ENCODE peak calls at places on chromosomes 2 and 18, in nine cellular contexts. E is AG10803, F is GM23338, O is tibial nerve, Z is cardiac fibroblast, Y is A549, K is colonic mucosa, Q is Caco-2, P is kidney epithelial cell. J is an unnamed sample.

GRCh38 chr2:191246820-191247380 is 1.7 kb downstream of the MYO1B start:
- DNase-seq in E (peak), F (no peak), O (no peak), Z (peak), Y (no peak), K (peak), Q (no peak), P (no peak), J (no peak)

GRCh38 chr2:216799873-216800421 is 59.9 kb downstream of the TNP1 start:
- DNase-seq in E (peak), F (no peak), O (no peak), Z (no peak), Y (no peak), K (peak), Q (no peak), P (no peak), J (no peak)

GRCh38 chr2:19887508-19887907 is 14.3 kb downstream of the TTC32 start:
- DNase-seq in E (no peak), F (no peak), O (no peak), Z (no peak), Y (no peak), K (peak), Q (no peak), P (no peak), J (peak)

GRCh38 chr2:37629529-37629928 is 41.9 kb downstream of the CDC42EP3 start:
- DNase-seq in E (peak), F (no peak), O (no peak), Z (no peak), Y (no peak), K (no peak), Q (no peak), P (no peak), J (no peak)

GRCh38 chr2:147647816-147648215 is 197.0 kb upstream of the ACVR2A start:
- DNase-seq in E (no peak), F (no peak), O (no peak), Z (no peak), Y (no peak), K (no peak), Q (no peak), P (no peak), J (no peak)

GRCh38 chr2:101974663-101975062 is 17.1 kb upstream of the IL1R2 start:
- DNase-seq in E (no peak), F (peak), O (no peak), Z (peak), Y (no peak), K (no peak), Q (no peak), P (no peak), J (no peak)

GRCh38 chr2:71277536-71278103 is 50.7 kb upstream of the PAIP2B start:
- DNase-seq in E (peak), F (peak), O (peak), Z (peak), Y (peak), K (peak), Q (peak), P (no peak), J (no peak)

GRCh38 chr2:69375494-69376353 is 11.3 kb downstream of the GFPT1 start:
- DNase-seq in E (peak), F (peak), O (no peak), Z (peak), Y (peak), K (peak), Q (no peak), P (no peak), J (peak)

GRCh38 chr2:226208726-226209125 is 590.9 kb downstream of the IRS1 start:
- DNase-seq in E (peak), F (no peak), O (no peak), Z (peak), Y (no peak), K (no peak), Q (no peak), P (no peak), J (no peak)

GRCh38 chr2:79097843-79098242 is 10.1 kb upstream of the REG1B start:
- DNase-seq in E (no peak), F (peak), O (no peak), Z (no peak), Y (no peak), K (no peak), Q (no peak), P (no peak), J (no peak)

GRCh38 chr18:46401486-46402115 is 255.4 kb downstream of the LOXHD1 start:
- DNase-seq in E (no peak), F (no peak), O (no peak), Z (no peak), Y (no peak), K (no peak), Q (no peak), P (no peak), J (no peak)

GRCh38 chr2:128499367-128500135 is 180.9 kb upstream of the HS6ST1 start:
- DNase-seq in E (no peak), F (no peak), O (no peak), Z (no peak), Y (no peak), K (no peak), Q (no peak), P (no peak), J (no peak)
- TF ChIP-seq CTCF in E (no peak), F (no peak), O (no peak), Z (no peak), Y (no peak), K (no peak), Q (no peak), P (no peak), J (no peak)

GRCh38 chr2:213234641-213235040 is 49.6 kb upstream of the SPAG16 start:
- DNase-seq in E (peak), F (peak), O (no peak), Z (peak), Y (no peak), K (no peak), Q (no peak), P (no peak), J (no peak)

GRCh38 chr2:213233438-213234330 is 50.6 kb upstream of the SPAG16 start:
- DNase-seq in E (no peak), F (no peak), O (no peak), Z (no peak), Y (no peak), K (no peak), Q (no peak), P (no peak), J (no peak)

GRCh38 chr2:213235741-213236140 is 48.5 kb upstream of the SPAG16 start:
- DNase-seq in E (no peak), F (no peak), O (no peak), Z (no peak), Y (no peak), K (no peak), Q (no peak), P (no peak), J (no peak)

GRCh38 chr2:213231966-213232365 is 52.3 kb upstream of the SPAG16 start:
- DNase-seq in E (no peak), F (no peak), O (no peak), Z (no peak), Y (no peak), K (no peak), Q (no peak), P (no peak), J (no peak)

GRCh38 chr2:213232649-213233437 is 51.4 kb upstream of the SPAG16 start:
- DNase-seq in E (peak), F (peak), O (no peak), Z (peak), Y (no peak), K (no peak), Q (no peak), P (no peak), J (no peak)
- H3K4me3 ChIP-seq in E (no peak), F (no peak), O (no peak), Z (no peak), Y (no peak), K (no peak), Q (no peak), P (no peak), J (no peak)

DNA sequence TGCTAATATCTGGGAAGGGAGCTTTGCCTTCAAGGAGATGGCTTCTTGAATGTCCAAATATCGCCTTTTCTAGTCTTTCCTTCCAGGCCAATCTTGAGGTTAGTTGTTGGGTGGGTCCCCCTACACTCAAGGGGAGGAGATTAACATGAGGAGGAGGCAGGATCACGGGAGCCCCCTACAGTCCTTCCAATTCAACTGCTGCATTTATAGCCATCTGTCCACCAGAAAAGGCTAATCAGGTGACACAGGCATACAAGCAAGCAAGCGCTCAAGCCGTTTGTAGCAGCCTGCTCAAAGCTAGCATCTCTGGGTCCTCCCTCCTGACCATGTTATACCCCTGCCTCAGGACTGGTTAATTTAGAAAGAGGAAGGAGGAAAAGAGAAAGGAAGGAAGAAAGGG is 87.6 kb downstream of the MRPS9 start:
- DNase-seq in E (no peak), F (peak), O (no peak), Z (no peak), Y (peak), K (no peak), Q (no peak), P (no peak), J (no peak)
- TF ChIP-seq CTCF in E (no peak), F (peak), O (no peak), Z (peak), Y (no peak), K (no peak), Q (peak), P (no peak), J (no peak)

GRCh38 chr18:50401888-50402287 is 27.0 kb downstream of the SKA1 start:
- DNase-seq in E (peak), F (peak), O (no peak), Z (peak), Y (no peak), K (peak), Q (no peak), P (no peak), J (peak)
- H3K4me3 ChIP-seq in E (no peak), F (no peak), O (no peak), Z (no peak), Y (no peak), K (no peak), Q (no peak), P (no peak), J (no peak)

DNA sequence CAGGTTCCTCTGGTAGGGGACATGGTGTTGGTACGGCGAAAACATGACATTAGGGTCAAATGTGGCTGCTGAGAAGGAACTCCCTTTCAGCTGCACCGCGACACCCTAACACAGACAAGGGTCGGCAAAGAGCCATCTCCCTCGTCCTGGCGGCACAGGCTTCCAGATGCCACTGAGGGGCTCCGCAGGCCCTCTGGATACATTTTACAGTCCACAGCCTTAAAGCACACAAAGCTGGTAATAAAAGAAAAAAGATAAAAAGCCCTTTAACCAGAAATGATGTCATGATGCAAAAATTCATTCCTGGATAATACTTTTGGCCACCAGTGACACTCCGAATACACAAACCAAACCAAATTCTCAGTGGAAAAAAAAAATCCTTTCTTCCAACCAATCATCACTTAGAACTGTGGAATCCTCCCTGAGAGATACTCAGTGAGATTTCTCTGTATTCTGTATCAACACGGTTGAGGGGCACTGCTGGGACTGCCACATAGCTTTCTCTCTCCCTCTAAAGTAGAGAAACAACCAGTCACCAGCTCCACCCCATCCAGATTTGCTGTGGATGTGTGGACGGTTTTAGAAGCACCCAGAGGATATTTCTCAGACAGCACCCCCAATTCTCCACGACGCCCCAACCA is 174.8 kb downstream of the HDAC4 start:
- DNase-seq in E (peak), F (no peak), O (no peak), Z (peak), Y (no peak), K (no peak), Q (no peak), P (no peak), J (no peak)
- TF ChIP-seq CTCF in E (peak), F (no peak), O (no peak), Z (no peak), Y (no peak), K (no peak), Q (no peak), P (no peak), J (no peak)

GRCh38 chr2:174593574-174594203 is 3.9 kb downstream of the WIPF1 start:
- DNase-seq in E (peak), F (peak), O (peak), Z (peak), Y (no peak), K (peak), Q (no peak), P (no peak), J (no peak)
- H3K4me3 ChIP-seq in E (peak), F (no peak), O (no peak), Z (no peak), Y (no peak), K (no peak), Q (no peak), P (no peak), J (no peak)

GRCh38 chr2:229137623-229138022 is 133.5 kb downstream of the PID1 start:
- DNase-seq in E (no peak), F (no peak), O (no peak), Z (no peak), Y (no peak), K (no peak), Q (no peak), P (no peak), J (no peak)

GRCh38 chr2:229129738-229130371 is 141.2 kb downstream of the PID1 start:
- DNase-seq in E (peak), F (no peak), O (no peak), Z (peak), Y (no peak), K (peak), Q (no peak), P (no peak), J (no peak)

GRCh38 chr2:229132236-229132635 is 138.9 kb downstream of the PID1 start:
- DNase-seq in E (no peak), F (no peak), O (no peak), Z (no peak), Y (no peak), K (no peak), Q (no peak), P (no peak), J (no peak)

GRCh38 chr2:229130522-229130921 is 140.6 kb downstream of the PID1 start:
- DNase-seq in E (no peak), F (no peak), O (no peak), Z (no peak), Y (no peak), K (no peak), Q (no peak), P (no peak), J (no peak)

DNA sequence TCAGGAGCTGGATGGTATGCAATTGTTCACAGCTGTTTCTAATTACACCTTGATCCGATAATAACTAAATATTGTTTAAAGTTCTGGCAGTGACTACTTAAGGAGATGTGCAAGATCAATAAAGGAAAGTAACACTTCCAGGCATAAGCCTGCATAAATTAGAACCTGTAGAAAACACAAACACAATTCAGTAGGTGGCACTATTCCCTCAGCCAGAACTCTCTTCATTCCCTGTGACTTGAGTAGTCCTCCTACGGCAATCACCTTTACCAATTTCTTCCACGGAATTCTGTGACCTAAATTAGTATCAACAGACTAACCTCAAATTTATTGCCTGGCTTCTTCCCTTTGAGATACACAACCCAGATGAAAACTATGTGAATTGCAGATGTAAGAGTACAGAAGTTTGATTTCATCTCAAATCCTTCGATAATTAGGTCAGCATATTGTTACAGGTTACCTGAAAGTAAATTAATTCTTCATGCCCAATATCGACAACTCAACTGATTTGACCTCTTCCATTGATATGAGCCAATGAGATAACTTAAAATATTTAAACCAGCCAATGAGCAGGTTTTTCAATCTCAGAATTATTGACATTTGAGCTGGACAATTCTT is 137.8 kb downstream of the PID1 start:
- DNase-seq in E (peak), F (peak), O (peak), Z (peak), Y (peak), K (peak), Q (no peak), P (no peak), J (peak)
- TF ChIP-seq CTCF in E (peak), F (peak), O (peak), Z (peak), Y (peak), K (peak), Q (peak), P (peak), J (peak)